ENCODE peak calls at places on chromosomes 3 and 15, in five cellular contexts. K is IMR-90, L is PC-3, E is GM23248, S is fibroblast of lung. M is an unnamed sample.

GRCh38 chr3:120418866-120419490 is 31.8 kb downstream of the FSTL1 start:
- DNase-seq in K (no peak), E (peak; percentile 54), L (peak; percentile 79), S (no peak), M (peak; percentile 84)

GRCh38 chr3:32428092-32429068 is 36.7 kb downstream of the CMTM7 start:
- DNase-seq in K (no peak), L (no peak), E (no peak), S (no peak), M (no peak)

GRCh38 chr3:185318136-185318535 is 44.8 kb upstream of the MAP3K13 start:
- DNase-seq in K (peak; percentile 30), E (no peak), S (peak; percentile 77), L (peak; percentile 84), M (no peak)

GRCh38 chr3:84601303-84601702 is 357.5 kb upstream of the CADM2 start:
- DNase-seq in K (no peak), E (no peak), L (peak; percentile 35), S (no peak), M (peak; percentile 75)

GRCh38 chr3:141407817-141408216 is 39.5 kb downstream of the ZBTB38 start:
- DNase-seq in K (no peak), L (no peak), S (no peak), E (no peak), M (no peak)

GRCh38 chr3:128319741-128320141 is 146.9 kb downstream of the DNAJB8 start:
- DNase-seq in E (no peak), S (no peak), K (no peak), L (no peak), M (no peak)

GRCh38 chr3:190116551-190117067 is 4.1 kb downstream of the P3H2 start:
- DNase-seq in L (peak; percentile 30), S (peak; percentile 77), E (peak; percentile 40), K (peak; percentile 54), M (no peak)

GRCh38 chr3:53881691-53882593 is at the start of gene ACTR8:
- DNase-seq in S (peak; percentile 78), K (peak; percentile 77), E (peak; percentile 90), L (peak; percentile 76), M (peak; percentile 94)

GRCh38 chr15:70509282-70510272 is 253.8 kb downstream of the UACA start:
- DNase-seq in S (no peak), E (no peak), L (peak; percentile 26), K (no peak), M (no peak)

GRCh38 chr15:92672102-92672501 is 16.5 kb upstream of the FAM174B start:
- DNase-seq in L (no peak), E (no peak), S (no peak), K (no peak), M (no peak)

GRCh38 chr3:127970966-127971592 is 56.0 kb downstream of the KBTBD12 start:
- DNase-seq in K (peak; percentile 60), S (peak; percentile 44), E (peak; percentile 74), L (peak; percentile 66), M (peak; percentile 70)

GRCh38 chr3:124999317-124999716 is 56.5 kb downstream of the HEG1 start:
- DNase-seq in K (no peak), E (no peak), L (no peak), S (no peak), M (no peak)

GRCh38 chr3:12940854-12941253 is 99.5 kb upstream of the RPL32 start:
- DNase-seq in S (no peak), E (no peak), K (no peak), L (no peak), M (no peak)

GRCh38 chr3:43695443-43695842 is 4.7 kb downstream of the ABHD5 start:
- DNase-seq in S (peak; percentile 65), E (peak; percentile 67), K (peak; percentile 86), L (peak; percentile 17), M (no peak)

GRCh38 chr3:52897130-52898109 is at the start of gene STIMATE:
- DNase-seq in E (peak; percentile 92), S (peak; percentile 79), K (peak; percentile 73), L (peak; percentile 93), M (peak; percentile 94)

GRCh38 chr3:195774917-195775316 is 36.8 kb downstream of the MUC4 start:
- DNase-seq in E (peak; percentile 61), K (no peak), S (no peak), L (peak; percentile 59), M (peak; percentile 64)

GRCh38 chr3:52568066-52568465 is 31.7 kb downstream of the UQCC5 start:
- DNase-seq in L (no peak), K (no peak), E (no peak), S (no peak), M (no peak)

DNA sequence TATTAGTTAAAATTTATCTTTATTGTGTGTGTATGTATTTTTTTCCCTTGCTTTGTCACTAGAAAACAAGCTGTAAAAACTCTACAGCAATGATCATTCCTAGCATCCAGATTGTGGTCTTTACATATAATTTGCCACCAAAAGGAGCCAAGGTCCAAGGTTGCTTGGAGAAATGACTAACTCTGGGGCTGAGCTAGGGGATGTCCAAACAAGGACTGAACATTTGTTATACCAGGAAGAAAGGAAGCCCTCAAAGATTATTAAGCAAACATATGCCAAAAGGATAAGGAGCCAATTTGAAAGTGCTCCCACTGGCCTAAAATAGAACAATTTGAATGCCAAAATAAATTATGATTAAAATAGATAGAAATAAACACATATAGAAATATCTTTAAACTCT is 293.3 kb downstream of the ZIC1 start:
- DNase-seq in S (peak; percentile 46), E (no peak), L (no peak), K (no peak), M (no peak)
- H3K9me3 ChIP-seq in S (no peaks in the 10 kb centered on the region), E (no peaks in the 10 kb centered on the region), L (no peaks in the 10 kb centered on the region), K (no peaks in the 10 kb centered on the region), M (no peaks in the 10 kb centered on the region)

DNA sequence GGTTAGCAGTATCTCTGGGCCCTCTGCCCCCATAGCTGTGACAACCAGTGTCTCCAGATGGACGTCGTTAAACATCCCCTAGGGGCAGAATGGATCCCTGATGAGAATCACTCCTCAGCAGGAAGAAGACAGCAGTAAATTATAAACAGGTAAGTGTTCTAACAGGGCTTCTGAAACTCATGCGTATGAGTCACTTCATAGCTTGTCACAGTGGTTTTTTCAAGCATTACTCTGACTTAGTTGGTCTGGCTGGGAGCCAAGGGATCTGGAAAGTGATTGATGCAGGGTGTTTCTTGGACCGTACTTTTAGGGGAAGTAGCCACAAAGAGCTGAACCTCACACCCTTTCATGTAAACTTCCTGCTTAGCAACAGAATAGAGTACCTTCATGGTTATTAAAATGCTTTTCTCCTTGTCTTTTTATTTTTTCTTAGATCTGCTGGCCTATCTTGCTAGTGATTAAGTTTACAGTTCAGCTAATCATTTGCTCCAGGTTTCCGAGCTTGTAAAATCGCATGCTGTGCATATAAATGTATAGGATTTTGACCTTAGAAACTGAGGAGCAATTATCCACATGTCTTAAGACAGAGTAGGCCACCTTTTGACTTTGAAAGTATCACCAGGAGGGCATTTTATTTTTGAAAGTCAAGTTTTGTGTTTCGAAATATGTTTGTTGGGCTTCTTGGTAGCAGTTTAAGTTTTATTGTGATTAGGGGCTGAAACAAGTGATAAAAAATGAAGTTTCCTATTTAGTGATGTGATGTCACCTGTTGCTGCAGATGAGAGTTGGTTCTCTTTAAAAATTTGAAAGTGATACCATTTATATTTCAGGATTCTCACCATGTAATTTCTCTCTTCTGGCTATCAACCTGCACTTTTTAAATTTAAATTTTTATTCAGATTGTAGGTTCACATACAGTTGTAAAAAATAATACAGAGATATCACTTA is 333.9 kb downstream of the PTPRG start:
- DNase-seq in E (peak; percentile 82), K (peak; percentile 90), L (peak; percentile 67), S (peak; percentile 98), M (no peak)
- H3K4me2 ChIP-seq in E (peak overlapping the region; percentile 33), K (no peak overlapping the region), L (no peak overlapping the region), S (no peak overlapping the region), M (no peak overlapping the region)

GRCh38 chr3:176941674-176942073 is 255.6 kb downstream of the TBL1XR1 start:
- DNase-seq in K (no peak), E (no peak), S (peak; percentile 54), L (no peak), M (no peak)
- H2AFZ ChIP-seq in K (no peak overlapping the region), E (no peak overlapping the region), S (no peak overlapping the region), L (no peak overlapping the region), M (peak overlapping the region; percentile 65)

DNA sequence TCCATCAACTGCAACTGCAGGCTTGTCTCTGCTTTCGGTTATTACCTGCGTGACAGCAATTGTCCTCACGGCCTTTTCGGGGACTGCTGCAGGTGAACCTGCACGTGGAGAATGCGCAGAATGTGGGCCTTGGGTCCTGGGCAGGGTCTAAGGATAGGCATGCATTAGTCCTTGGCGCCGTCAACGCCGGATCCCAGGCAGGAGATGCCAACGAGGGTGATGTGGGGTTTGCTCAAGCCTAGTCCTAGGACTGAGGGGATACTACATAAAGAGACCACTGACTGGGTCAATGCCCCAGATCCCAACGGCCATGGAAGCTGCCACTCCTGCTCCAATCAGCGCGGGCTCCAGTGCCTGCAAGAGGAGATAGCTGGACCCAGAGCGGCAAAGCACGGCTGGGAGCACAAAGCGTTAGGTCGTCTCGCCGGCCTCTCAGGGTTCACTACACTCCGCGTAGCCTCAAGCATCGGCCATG is 448 bp upstream of the RBM15B start:
- DNase-seq in L (no peak), E (no peak), S (no peak), K (no peak), M (no peak)
- H3K9me3 ChIP-seq in L (no peaks in the 10 kb centered on the region), E (no peaks in the 10 kb centered on the region), S (no peaks in the 10 kb centered on the region), K (no peaks in the 10 kb centered on the region), M (no peaks in the 10 kb centered on the region)

DNA sequence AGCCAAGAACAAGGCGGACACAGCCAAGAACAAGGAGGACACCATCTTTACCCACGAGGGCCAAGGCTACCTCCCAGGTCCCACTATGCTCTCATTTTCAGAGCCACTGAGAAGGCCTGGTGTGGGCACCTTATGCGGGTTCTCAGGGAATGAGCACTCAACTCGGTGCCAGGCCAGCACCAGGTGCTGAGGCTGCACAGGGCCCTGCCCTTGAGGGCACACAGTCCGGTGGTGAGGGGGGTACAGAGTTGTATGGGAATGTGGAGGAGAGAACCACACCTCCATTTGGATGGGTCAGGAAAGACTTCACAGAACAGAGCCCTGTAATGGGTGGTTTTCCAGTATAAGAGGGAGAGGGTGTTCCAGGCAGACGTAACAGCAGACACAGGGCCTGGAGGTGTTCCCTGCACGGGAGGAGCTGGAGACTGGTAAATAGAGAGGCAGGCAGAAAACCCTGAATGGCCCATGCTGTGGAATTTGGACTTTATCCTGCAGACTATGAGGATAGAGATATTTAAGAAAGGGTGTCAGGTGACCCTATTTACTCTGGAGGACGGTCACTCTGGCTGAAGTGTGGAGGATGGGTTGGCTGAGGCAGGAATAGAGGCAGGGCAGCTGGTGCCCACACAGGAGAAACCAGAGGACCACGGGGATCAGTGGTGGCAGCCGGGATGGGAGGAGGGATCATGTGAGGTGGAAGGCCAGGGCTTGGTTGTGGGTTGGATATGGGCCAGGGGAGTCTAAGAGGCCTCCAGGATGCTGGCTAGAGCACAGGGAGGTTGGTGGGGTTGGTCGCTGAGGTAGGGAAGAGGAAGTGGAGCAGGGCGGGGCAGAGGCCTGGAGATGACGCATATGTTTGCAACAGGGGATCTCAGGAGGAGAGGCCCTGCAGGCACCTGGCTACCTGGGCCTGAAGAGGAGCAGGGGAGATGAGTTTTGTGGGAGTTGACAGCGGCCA is 34.6 kb downstream of the CRABP1 start:
- DNase-seq in S (no peak), L (peak; percentile 88), E (no peak), K (no peak), M (no peak)
- H3K4me2 ChIP-seq in S (no peak overlapping the region), L (peak overlapping the region; percentile 20), E (no peak overlapping the region), K (no peak overlapping the region), M (no peak overlapping the region)

GRCh38 chr15:57489122-57489521 is 102.6 kb upstream of the MYZAP start:
- DNase-seq in E (no peak), L (no peak), K (no peak), S (no peak), M (no peak)

GRCh38 chr15:57486807-57487206 is 104.9 kb upstream of the MYZAP start:
- DNase-seq in K (no peak), E (no peak), L (no peak), S (no peak), M (no peak)

GRCh38 chr15:57481038-57481705 is 104.9 kb downstream of the CGNL1 start:
- DNase-seq in L (no peak), K (no peak), E (no peak), S (no peak), M (no peak)

GRCh38 chr15:57485869-57486268 is 105.8 kb upstream of the MYZAP start:
- DNase-seq in S (peak; percentile 91), E (peak; percentile 93), K (peak; percentile 83), L (peak; percentile 90), M (no peak)
- H2AFZ ChIP-seq in S (no peak overlapping the region), E (no peak overlapping the region), K (peak overlapping the region; percentile 16), L (no peak overlapping the region), M (no peak overlapping the region)

M was measured in neural progenitor cell.